ENCODE peak calls at places on chromosomes 2 and 18, in four cellular contexts. F is H9, H is IMR-90, M is H1. J is an unnamed sample.

GRCh38 chr2:12619975-12620374 is 96.8 kb upstream of the TRIB2 start:
- DNase-seq in H (peak; percentile 92), M (no peak), F (no peak), J (no peak)

GRCh38 chr18:4453712-4454547 is 1.2 kb downstream of the DLGAP1 start:
- DNase-seq in M (no peak), H (no peak), F (peak; percentile 70), J (peak; percentile 77)

GRCh38 chr2:141027221-141027620 is 1103.6 kb downstream of the LRP1B start:
- DNase-seq in H (no peak), M (no peak), F (no peak), J (no peak)

GRCh38 chr2:233129351-233129978 is 69.3 kb downstream of the INPP5D start:
- DNase-seq in M (peak; percentile 31), F (peak; percentile 78), H (no peak), J (peak; percentile 56)

GRCh38 chr2:73759287-73759764 is 20.6 kb downstream of the DUSP11 start:
- DNase-seq in H (peak; percentile 58), F (no peak), M (no peak), J (no peak)

GRCh38 chr18:59123588-59124369 is 15.9 kb upstream of the SEC11C start:
- DNase-seq in M (no peak), H (peak; percentile 94), F (no peak), J (no peak)

GRCh38 chr2:144950874-144951560 is 431.1 kb upstream of the ZEB2 start:
- DNase-seq in F (no peak), M (no peak), H (peak; percentile 88), J (peak; percentile 70)

GRCh38 chr2:177669625-177670330 is 277.2 kb downstream of the AGPS start:
- DNase-seq in H (no peak), M (no peak), F (no peak), J (no peak)

GRCh38 chr18:32383040-32383819 is 87.5 kb downstream of the GAREM1 start:
- DNase-seq in H (peak; percentile 98), M (no peak), F (no peak), J (no peak)

GRCh38 chr2:20104900-20105545 is 53.6 kb upstream of the LAPTM4A start:
- DNase-seq in F (no peak), M (no peak), H (no peak), J (no peak)

GRCh38 chr2:44944952-44945612 is 3.6 kb downstream of the SIX3 start:
- DNase-seq in F (no peak), M (no peak), H (no peak), J (no peak)

GRCh38 chr2:197113221-197113831 is 186.8 kb upstream of the PGAP1 start:
- DNase-seq in M (no peak), H (peak; percentile 45), F (no peak), J (no peak)

GRCh38 chr18:26405190-26405781 is 143.1 kb downstream of the KCTD1 start:
- DNase-seq in H (peak; percentile 53), F (peak; percentile 47), M (no peak), J (peak; percentile 47)

GRCh38 chr2:189267925-189268579 is 88.5 kb upstream of the COL5A2 start:
- DNase-seq in F (no peak), M (no peak), H (peak; percentile 81), J (no peak)

GRCh38 chr2:231611273-231612198 is 18.9 kb downstream of the TEX44 start:
- DNase-seq in F (peak; percentile 84), M (no peak), H (peak; percentile 84), J (peak; percentile 87)

GRCh38 chr18:61982475-61982874 is 89.7 kb upstream of the RNF152 start:
- DNase-seq in M (no peak), F (no peak), H (no peak), J (no peak)

GRCh38 chr2:71538656-71539265 is 85.4 kb downstream of the DYSF start:
- DNase-seq in H (no peak), F (peak; percentile 17), M (no peak), J (no peak)

GRCh38 chr2:647003-647560 is 30.1 kb downstream of the TMEM18 start:
- DNase-seq in F (peak; percentile 15), H (no peak), M (no peak), J (no peak)

GRCh38 chr18:74316257-74317180 is 880 bp downstream of the C18orf63 start:
- DNase-seq in H (peak; percentile 84), F (no peak), M (no peak), J (peak; percentile 81)

GRCh38 chr18:34159691-34160185 is 65.0 kb downstream of the NOL4 start:
- DNase-seq in F (no peak), H (no peak), M (no peak), J (peak; percentile 1)

GRCh38 chr18:29057703-29058102 is 880.8 kb upstream of the CDH2 start:
- DNase-seq in M (no peak), F (no peak), H (no peak), J (no peak)
- H3K56ac ChIP-seq in M (no peak overlapping the region), F (no peak overlapping the region), H (no peak overlapping the region), J (no peak overlapping the region)

DNA sequence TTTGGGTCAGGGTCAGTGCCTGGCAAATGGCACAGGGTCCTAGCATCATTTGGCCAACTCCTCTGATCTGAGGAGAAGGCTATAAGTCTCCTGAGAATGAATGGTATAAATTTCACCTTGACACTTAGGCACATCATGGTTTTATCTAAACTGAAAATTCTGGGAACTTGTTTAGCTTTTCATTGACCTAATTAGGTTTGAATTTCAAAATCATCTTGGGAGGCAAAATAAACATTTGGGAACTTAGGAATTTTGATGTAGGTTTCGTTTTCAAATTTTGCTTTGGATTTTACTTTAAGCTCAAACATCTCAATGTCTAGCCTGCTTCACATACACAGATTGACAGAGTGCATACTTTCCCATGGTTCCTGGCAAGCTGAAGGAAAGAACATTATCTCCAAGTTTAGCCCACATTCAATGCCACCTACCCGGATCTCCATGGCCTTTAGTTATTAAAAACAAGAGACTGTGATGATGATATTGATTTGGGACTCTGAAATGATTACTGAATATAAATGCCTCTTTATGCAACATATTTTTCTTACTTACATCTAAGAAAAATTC is 44.5 kb downstream of the MYOM1 start:
- DNase-seq in F (no peak), M (no peak), H (peak; percentile 11), J (no peak)
- H3K56ac ChIP-seq in F (no peak overlapping the region), M (no peak overlapping the region), H (no peak overlapping the region), J (no peak overlapping the region)

GRCh38 chr2:241753493-241753892 is 19.1 kb downstream of the D2HGDH start:
- DNase-seq in F (no peak), M (no peak), H (no peak), J (no peak)

GRCh38 chr2:241751776-241752175 is 17.3 kb downstream of the D2HGDH start:
- DNase-seq in F (no peak), H (no peak), M (no peak), J (no peak)

GRCh38 chr2:241752689-241753276 is 18.4 kb downstream of the D2HGDH start:
- DNase-seq in F (no peak), H (no peak), M (no peak), J (no peak)

GRCh38 chr2:241751152-241751551 is 16.7 kb downstream of the D2HGDH start:
- DNase-seq in M (no peak), H (no peak), F (peak; percentile 20), J (no peak)

DNA sequence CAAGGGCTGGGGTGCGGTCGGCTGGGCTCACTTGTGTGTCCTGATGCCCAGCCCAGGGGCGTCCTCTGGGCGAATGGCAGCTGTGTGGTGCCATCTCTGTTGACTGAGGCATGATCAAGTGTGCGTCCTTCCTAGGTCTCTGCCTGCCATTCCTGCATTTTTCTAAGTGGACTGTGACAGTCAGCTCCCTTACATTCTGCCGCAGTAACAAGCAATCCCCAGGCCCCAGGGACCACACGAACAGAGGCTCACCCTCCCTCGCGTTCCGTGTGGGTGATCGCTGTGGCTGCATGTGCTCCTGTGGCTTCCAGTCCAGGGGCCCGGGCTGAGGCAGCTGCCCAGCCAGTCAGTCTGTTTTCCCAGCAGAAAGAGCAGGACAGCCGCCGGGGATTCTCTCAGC is 17.8 kb downstream of the D2HGDH start:
- DNase-seq in F (no peak), M (no peak), H (no peak), J (no peak)
- H3K56ac ChIP-seq in F (no peak overlapping the region), M (no peak overlapping the region), H (no peak overlapping the region), J (no peak overlapping the region)

GRCh38 chr2:203775684-203776083 is 69.2 kb downstream of the CD28 start:
- DNase-seq in F (no peak), M (no peak), H (peak; percentile 31), J (no peak)

GRCh38 chr2:203782262-203782976 is 76.0 kb downstream of the CD28 start:
- DNase-seq in M (peak; percentile 21), F (peak; percentile 61), H (peak; percentile 94), J (peak; percentile 81)

GRCh38 chr2:203774760-203775159 is 68.3 kb downstream of the CD28 start:
- DNase-seq in M (no peak), H (peak; percentile 54), F (no peak), J (no peak)

GRCh38 chr2:203772766-203773165 is 66.3 kb downstream of the CD28 start:
- DNase-seq in F (no peak), M (no peak), H (no peak), J (no peak)

DNA sequence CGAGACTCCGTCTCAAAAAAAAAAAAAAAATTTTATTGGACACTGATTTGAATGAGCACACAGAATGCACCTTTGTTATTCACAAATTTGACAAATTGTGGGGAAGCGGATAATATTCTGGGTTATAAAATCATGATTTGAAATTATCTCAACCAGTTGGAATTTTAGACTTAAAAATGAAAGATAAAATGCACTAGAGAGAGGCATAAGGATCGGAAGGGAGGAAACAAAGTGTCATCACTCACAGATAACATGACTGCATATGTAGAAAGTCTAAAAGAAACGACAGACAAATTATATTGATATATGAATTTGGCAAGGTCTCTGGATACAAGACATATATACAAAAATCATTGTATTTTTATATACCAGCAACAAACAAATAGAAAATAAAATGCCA is 70.6 kb downstream of the CD28 start:
- DNase-seq in H (no peak), M (no peak), F (no peak), J (no peak)
- H3K56ac ChIP-seq in H (no peak overlapping the region), M (no peak overlapping the region), F (no peak overlapping the region), J (no peak overlapping the region)

DNA sequence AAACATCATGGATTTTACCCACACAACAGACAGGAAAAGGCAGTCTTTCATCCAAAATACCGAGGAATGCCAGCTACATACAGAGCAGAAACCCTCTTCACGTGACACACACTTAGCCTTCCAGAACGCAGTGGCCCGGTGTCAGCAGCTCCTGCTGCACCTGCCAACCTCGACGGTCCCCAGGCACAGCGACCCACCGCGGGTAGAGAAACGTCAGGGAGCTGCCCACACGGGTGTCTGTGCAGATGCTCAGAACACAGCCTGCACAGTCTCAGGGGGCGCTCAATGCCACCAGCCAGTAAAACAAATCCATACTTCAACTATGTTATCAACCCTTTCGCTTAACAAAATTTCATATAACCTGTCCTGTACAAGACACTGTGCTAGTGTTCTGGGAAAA is 304.4 kb downstream of the EIPR1 start:
- DNase-seq in M (no peak), H (no peak), F (no peak), J (no peak)
- H3K56ac ChIP-seq in M (no peak overlapping the region), H (no peak overlapping the region), F (no peak overlapping the region), J (no peak overlapping the region)

GRCh38 chr2:202147775-202148174 is 74.7 kb downstream of the KIAA2012 start:
- DNase-seq in M (no peak), F (no peak), H (peak; percentile 55), J (peak; percentile 53)

GRCh38 chr2:202149953-202150352 is 76.9 kb downstream of the KIAA2012 start:
- DNase-seq in M (no peak), H (no peak), F (no peak), J (no peak)

GRCh38 chr2:202149155-202149762 is 76.2 kb downstream of the KIAA2012 start:
- DNase-seq in F (peak; percentile 55), M (no peak), H (peak; percentile 57), J (peak; percentile 77)

GRCh38 chr2:202152104-202152771 is 79.2 kb downstream of the KIAA2012 start:
- DNase-seq in M (no peak), H (peak; percentile 67), F (no peak), J (no peak)

GRCh38 chr2:202148515-202149154 is 75.6 kb downstream of the KIAA2012 start:
- DNase-seq in H (no peak), M (no peak), F (peak; percentile 35), J (no peak)
- H3K56ac ChIP-seq in H (no peak overlapping the region), M (no peak overlapping the region), F (no peak overlapping the region), J (peak overlapping the region; percentile 77)